ENCODE peak calls at places on chromosomes 7 and 10, in five cellular contexts. M is colonic mucosa, N is OCI-LY7, O is SJSA1, Z is GM23248. E is an unnamed sample.

GRCh38 chr10:32985781-32986350 is 27.8 kb upstream of the ITGB1 start:
- DNase-seq in O (no peak), N (peak; percentile 65), Z (peak; percentile 94), M (no peak), E (no peak)

GRCh38 chr10:86968271-86968993 is at the start of gene ADIRF:
- DNase-seq in M (peak; percentile 82), O (no peak), Z (peak; percentile 62), N (no peak), E (no peak)

GRCh38 chr7:76106893-76107292 is 59.0 kb downstream of the MDH2 start:
- DNase-seq in M (no peak), N (no peak), Z (no peak), O (no peak), E (no peak)

GRCh38 chr7:132024290-132024689 is 467.9 kb upstream of the PODXL start:
- DNase-seq in O (no peak), N (no peak), M (no peak), Z (no peak), E (no peak)

GRCh38 chr7:47180268-47180826 is 401.6 kb downstream of the TNS3 start:
- DNase-seq in Z (peak; percentile 81), O (peak; percentile 56), M (peak; percentile 63), N (peak; percentile 85), E (peak; percentile 63)

GRCh38 chr10:104333037-104333727 is 5.1 kb downstream of the ITPRIP start:
- DNase-seq in N (peak; percentile 27), M (peak; percentile 17), O (no peak), Z (no peak), E (no peak)

GRCh38 chr10:114678806-114679205 is 20.7 kb upstream of the ABLIM1 start:
- DNase-seq in M (no peak), O (no peak), N (no peak), Z (no peak), E (no peak)

GRCh38 chr10:3236644-3237043 is 64.1 kb upstream of the PITRM1 start:
- DNase-seq in N (no peak), M (no peak), O (no peak), Z (no peak), E (no peak)

GRCh38 chr10:108970016-108970415 is 953.3 kb downstream of the XPNPEP1 start:
- DNase-seq in O (no peak), M (no peak), N (peak; percentile 5), Z (peak; percentile 53), E (peak; percentile 32)

GRCh38 chr7:100489824-100490223 is 6.1 kb downstream of the NYAP1 start:
- DNase-seq in N (peak; percentile 85), O (peak; percentile 79), M (peak; percentile 76), Z (peak; percentile 85), E (peak; percentile 83)

GRCh38 chr7:110870926-110871325 is 220.0 kb upstream of the LRRN3 start:
- DNase-seq in M (no peak), N (no peak), O (no peak), Z (no peak), E (no peak)

GRCh38 chr10:124091646-124092269 is 1.6 kb downstream of the CHST15 start:
- DNase-seq in N (peak; percentile 58), M (no peak), O (no peak), Z (peak; percentile 22), E (no peak)
- H3K4me3 ChIP-seq in N (peak overlapping the region; percentile 81), M (peak overlapping the region; percentile 23), O (no peak overlapping the region), Z (peak overlapping the region; percentile 48), E (peak overlapping the region; percentile 45)

GRCh38 chr7:123746055-123746454 is 2.7 kb downstream of the WASL start:
- DNase-seq in N (no peak), M (no peak), Z (peak; percentile 7), O (no peak), E (no peak)
- H3K4me1 ChIP-seq in N (peaks cover 32% of the 10 kb centered on the region), M (no peaks in the 10 kb centered on the region), Z (peaks cover 30% of the 10 kb centered on the region), O (peaks cover 20% of the 10 kb centered on the region), E (peaks cover 32% of the 10 kb centered on the region)

DNA sequence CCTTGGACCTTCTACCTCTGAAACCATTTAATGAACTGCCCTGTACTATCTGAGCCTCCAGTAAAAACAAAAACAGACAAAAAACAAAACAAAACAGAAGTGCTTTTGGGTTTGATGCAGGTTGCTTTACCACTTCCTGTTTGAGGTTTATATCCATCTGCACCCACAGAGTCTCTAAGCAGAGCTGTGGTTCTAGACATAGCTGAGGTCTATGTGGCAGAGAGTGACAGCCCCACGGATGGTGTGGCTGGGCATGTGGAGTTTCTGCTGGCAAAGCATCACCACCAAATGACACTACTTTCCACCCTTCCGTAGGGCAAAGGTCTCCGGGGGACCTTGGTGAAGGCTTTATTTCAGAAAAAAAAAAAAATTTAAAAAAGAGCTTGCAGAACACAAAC is 754.2 kb downstream of the GRID1 start:
- DNase-seq in O (peak; percentile 22), M (no peak), N (peak; percentile 44), Z (no peak), E (no peak)
- H3K4me3 ChIP-seq in O (no peak overlapping the region), M (no peak overlapping the region), N (no peak overlapping the region), Z (no peak overlapping the region), E (no peak overlapping the region)

GRCh38 chr10:45461034-45461433 is 87.0 kb downstream of the ALOX5 start:
- DNase-seq in O (no peak), N (peak; percentile 62), M (no peak), Z (no peak), E (no peak)
- H3K4me1 ChIP-seq in O (no peaks in the 10 kb centered on the region), N (peaks cover 64% of the 10 kb centered on the region), M (no peaks in the 10 kb centered on the region), Z (no peaks in the 10 kb centered on the region), E (no peaks in the 10 kb centered on the region)